ENCODE peak calls at places on chromosome 1, in seven cellular contexts. One of them, this sample, is unnamed.

GRCh38 chr1:210360852-210361477 is 32.3 kb downstream of the HHAT start:
- DNase-seq in breast epithelium: no peak
- DNase-seq in mammary epithelial cell: peak
- DNase-seq in NCI-H1417: no peak
- DNase-seq in AG09319: no peak
- DNase-seq in choroid plexus epithelial cell: peak
- DNase-seq in PC-9: no peak
- DNase-seq in this sample: no peak

GRCh38 chr1:162856260-162856659 is 4.7 kb downstream of the CCDC190 start:
- DNase-seq in PC-9: peak
- DNase-seq in breast epithelium: no peak
- DNase-seq in mammary epithelial cell: peak
- DNase-seq in choroid plexus epithelial cell: peak
- DNase-seq in AG09319: no peak
- DNase-seq in NCI-H1417: no peak
- DNase-seq in this sample: no peak

GRCh38 chr1:45573231-45573804 is 10.5 kb upstream of the NASP start:
- DNase-seq in breast epithelium: no peak
- DNase-seq in choroid plexus epithelial cell: peak
- DNase-seq in mammary epithelial cell: no peak
- DNase-seq in PC-9: no peak
- DNase-seq in AG09319: no peak
- DNase-seq in NCI-H1417: no peak
- DNase-seq in this sample: no peak

GRCh38 chr1:5910666-5911065 is 81.6 kb downstream of the NPHP4 start:
- DNase-seq in breast epithelium: no peak
- DNase-seq in PC-9: no peak
- DNase-seq in NCI-H1417: no peak
- DNase-seq in choroid plexus epithelial cell: no peak
- DNase-seq in mammary epithelial cell: no peak
- DNase-seq in AG09319: no peak
- DNase-seq in this sample: no peak

GRCh38 chr1:33366766-33367487 is 46.0 kb upstream of the A3GALT2 start:
- DNase-seq in AG09319: no peak
- DNase-seq in PC-9: no peak
- DNase-seq in NCI-H1417: no peak
- DNase-seq in mammary epithelial cell: no peak
- DNase-seq in breast epithelium: no peak
- DNase-seq in choroid plexus epithelial cell: no peak
- DNase-seq in this sample: peak

GRCh38 chr1:63817152-63817667 is 43.4 kb downstream of the ROR1 start:
- DNase-seq in mammary epithelial cell: no peak
- DNase-seq in choroid plexus epithelial cell: peak
- DNase-seq in breast epithelium: no peak
- DNase-seq in NCI-H1417: peak
- DNase-seq in PC-9: no peak
- DNase-seq in AG09319: no peak
- DNase-seq in this sample: no peak

GRCh38 chr1:3531928-3532327 is 77.5 kb downstream of the ARHGEF16 start:
- DNase-seq in AG09319: no peak
- DNase-seq in choroid plexus epithelial cell: no peak
- DNase-seq in NCI-H1417: no peak
- DNase-seq in mammary epithelial cell: no peak
- DNase-seq in breast epithelium: no peak
- DNase-seq in PC-9: no peak
- DNase-seq in this sample: no peak

GRCh38 chr1:48730164-48730864 is 46.4 kb downstream of the BEND5 start:
- DNase-seq in mammary epithelial cell: no peak
- DNase-seq in choroid plexus epithelial cell: no peak
- DNase-seq in breast epithelium: no peak
- DNase-seq in PC-9: no peak
- DNase-seq in AG09319: no peak
- DNase-seq in NCI-H1417: no peak
- DNase-seq in this sample: no peak

GRCh38 chr1:245172026-245172425 is 17.2 kb downstream of the KIF26B start:
- DNase-seq in PC-9: no peak
- DNase-seq in choroid plexus epithelial cell: peak
- DNase-seq in mammary epithelial cell: no peak
- DNase-seq in NCI-H1417: no peak
- DNase-seq in AG09319: no peak
- DNase-seq in breast epithelium: no peak
- DNase-seq in this sample: no peak

GRCh38 chr1:164748253-164748899 is 189.4 kb downstream of the PBX1 start:
- DNase-seq in AG09319: peak
- DNase-seq in PC-9: peak
- DNase-seq in choroid plexus epithelial cell: peak
- DNase-seq in mammary epithelial cell: no peak
- DNase-seq in NCI-H1417: no peak
- DNase-seq in breast epithelium: no peak
- DNase-seq in this sample: no peak

GRCh38 chr1:32138965-32139364 is 31.1 kb downstream of the KPNA6 start:
- DNase-seq in mammary epithelial cell: peak
- DNase-seq in PC-9: no peak
- DNase-seq in choroid plexus epithelial cell: peak
- DNase-seq in breast epithelium: no peak
- DNase-seq in NCI-H1417: no peak
- DNase-seq in AG09319: no peak
- DNase-seq in this sample: no peak